ENCODE peak calls at places on chromosomes 16 and 17, in nine cellular contexts. K, G, O, X, F, Y, H, C and U are unnamed samples.

GRCh38 chr16:56645311-56645710 is 6.4 kb upstream of the MT1B start:
- DNase-seq in Y (no peak), G (no peak), X (no peak), C (no peak), F (no peak), O (no peak), K (no peak), H (no peak), U (no peak)

GRCh38 chr16:15506441-15506840 is 72.1 kb downstream of the BMERB1 start:
- DNase-seq in F (no peak), X (no peak), Y (no peak), K (no peak), H (no peak), G (no peak), C (no peak), O (no peak), U (no peak)

GRCh38 chr17:19268611-19269010 is 31.4 kb downstream of the EPN2 start:
- DNase-seq in G (no peak), H (peak), X (no peak), F (no peak), Y (no peak), C (no peak), K (no peak), O (no peak), U (no peak)

GRCh38 chr16:47732806-47733150 is 271.6 kb downstream of the PHKB start:
- DNase-seq in X (no peak), C (no peak), G (peak), O (no peak), H (no peak), F (no peak), K (no peak), Y (peak), U (no peak)

GRCh38 chr16:80347900-80348299 is 192.9 kb upstream of the DYNLRB2 start:
- DNase-seq in F (no peak), O (no peak), X (peak), C (no peak), G (no peak), Y (no peak), K (no peak), H (peak), U (peak)

GRCh38 chr16:87549627-87550509 is 52.4 kb upstream of the JPH3 start:
- DNase-seq in F (no peak), C (no peak), H (no peak), G (no peak), X (no peak), K (no peak), O (no peak), Y (no peak), U (no peak)

GRCh38 chr16:70470927-70471341 is 16.5 kb downstream of the FCSK start:
- DNase-seq in O (no peak), H (peak), C (no peak), K (no peak), X (peak), Y (peak), G (peak), F (no peak), U (peak)

GRCh38 chr17:42519546-42520444 is 16.2 kb upstream of the NAGLU start:
- DNase-seq in G (peak), F (peak), C (no peak), O (no peak), X (peak), K (peak), Y (peak), H (peak), U (peak)

GRCh38 chr17:21345236-21345635 is 30.9 kb upstream of the KCNJ12 start:
- DNase-seq in H (no peak), Y (no peak), C (no peak), K (peak), G (no peak), F (peak), O (no peak), X (no peak), U (peak)

GRCh38 chr16:59754854-59755253 is 1020.7 kb upstream of the GOT2 start:
- DNase-seq in X (no peak), C (no peak), Y (no peak), H (peak), O (no peak), K (no peak), F (no peak), G (no peak), U (no peak)

GRCh38 chr17:40443988-40444899 is 994 bp downstream of the IGFBP4 start:
- DNase-seq in Y (no peak), K (no peak), G (peak), X (no peak), O (peak), H (no peak), F (no peak), C (no peak), U (no peak)
- TF ChIP-seq POLR2A in Y (no peak), K (no peak), G (peak), X (no peak), O (no peak), H (no peak), F (no peak), C (no peak), U (no peak)

DNA sequence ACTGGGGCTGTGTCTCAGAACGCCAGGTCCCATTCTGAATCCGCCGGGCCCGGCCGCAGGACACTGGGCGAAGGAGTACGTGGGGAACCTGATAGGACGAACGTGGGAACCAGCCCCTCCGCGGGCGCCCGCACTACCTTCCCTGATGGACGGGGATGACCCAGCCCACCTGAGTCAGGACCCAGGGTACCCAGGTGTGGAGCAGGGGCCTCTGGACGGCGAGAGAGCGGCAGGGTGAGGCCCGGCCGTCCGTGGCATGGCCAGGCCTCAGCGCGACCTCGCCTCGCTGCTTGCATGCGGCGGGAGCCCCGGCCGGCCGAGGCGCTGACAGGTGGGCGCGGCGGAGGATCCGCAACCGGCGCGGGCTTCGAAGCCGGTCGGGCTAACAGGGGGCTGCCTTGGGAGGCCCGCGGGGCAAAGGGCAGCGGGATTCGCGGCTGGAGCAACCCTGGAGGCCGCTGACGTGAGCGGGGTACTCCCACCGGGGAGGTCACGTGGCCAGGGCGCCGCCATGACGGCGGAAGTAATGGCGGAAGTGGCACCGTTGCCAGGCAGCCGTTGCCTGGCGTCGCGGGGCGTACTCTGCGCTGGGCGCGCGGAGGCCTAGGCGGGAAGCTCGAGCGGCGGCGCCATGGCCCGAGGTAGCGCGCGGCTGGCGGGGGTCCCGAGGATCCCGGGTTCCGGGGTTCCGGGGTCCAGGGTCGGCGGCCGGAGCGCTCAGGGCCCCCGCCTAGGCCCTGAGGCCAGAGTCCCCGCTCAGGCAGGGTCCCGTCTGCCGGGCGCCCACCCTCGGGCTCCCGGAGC is at the start of gene WDR90:
- DNase-seq in F (peak), C (peak), Y (peak), K (peak), H (peak), G (peak), O (peak), X (peak), U (peak)
- TF ChIP-seq POLR2A in F (no peak), C (no peak), Y (peak), K (peak), H (peak), G (peak), O (peak), X (no peak), U (peak)

DNA sequence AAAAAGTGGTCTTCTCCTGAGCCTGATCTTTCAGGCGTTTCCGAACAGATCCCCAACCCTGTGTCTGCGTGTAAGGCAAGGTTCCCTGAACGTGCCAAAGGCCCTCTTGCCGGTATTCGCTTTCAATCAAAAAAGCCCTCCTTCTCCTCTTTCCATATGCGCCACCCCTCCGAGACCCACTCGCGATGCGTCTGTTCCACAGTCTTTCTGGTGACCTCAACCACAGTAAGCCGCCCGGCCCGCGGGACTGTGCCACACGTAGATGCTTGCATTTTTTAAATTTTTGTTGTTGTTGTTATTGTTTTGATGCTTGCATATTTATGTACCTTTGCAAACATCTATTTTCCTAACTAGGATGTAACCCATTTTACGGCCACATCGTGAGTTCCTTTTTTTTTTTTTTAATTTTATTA is 607 bp upstream of the PRPSAP1 start:
- DNase-seq in F (no peak), K (peak), X (no peak), H (peak), C (no peak), Y (no peak), G (no peak), O (no peak), U (peak)
- TF ChIP-seq POLR2A in F (no peak), K (no peak), X (no peak), H (no peak), C (no peak), Y (no peak), G (no peak), O (no peak), U (no peak)

GRCh38 chr17:74433421-74434121 is 1.7 kb downstream of the GPRC5C start:
- DNase-seq in F (no peak), G (no peak), Y (no peak), K (no peak), C (no peak), X (peak), H (peak), O (no peak), U (no peak)
- TF ChIP-seq POLR2A in F (no peak), G (no peak), Y (no peak), K (no peak), C (no peak), X (no peak), H (peak), O (no peak), U (no peak)

DNA sequence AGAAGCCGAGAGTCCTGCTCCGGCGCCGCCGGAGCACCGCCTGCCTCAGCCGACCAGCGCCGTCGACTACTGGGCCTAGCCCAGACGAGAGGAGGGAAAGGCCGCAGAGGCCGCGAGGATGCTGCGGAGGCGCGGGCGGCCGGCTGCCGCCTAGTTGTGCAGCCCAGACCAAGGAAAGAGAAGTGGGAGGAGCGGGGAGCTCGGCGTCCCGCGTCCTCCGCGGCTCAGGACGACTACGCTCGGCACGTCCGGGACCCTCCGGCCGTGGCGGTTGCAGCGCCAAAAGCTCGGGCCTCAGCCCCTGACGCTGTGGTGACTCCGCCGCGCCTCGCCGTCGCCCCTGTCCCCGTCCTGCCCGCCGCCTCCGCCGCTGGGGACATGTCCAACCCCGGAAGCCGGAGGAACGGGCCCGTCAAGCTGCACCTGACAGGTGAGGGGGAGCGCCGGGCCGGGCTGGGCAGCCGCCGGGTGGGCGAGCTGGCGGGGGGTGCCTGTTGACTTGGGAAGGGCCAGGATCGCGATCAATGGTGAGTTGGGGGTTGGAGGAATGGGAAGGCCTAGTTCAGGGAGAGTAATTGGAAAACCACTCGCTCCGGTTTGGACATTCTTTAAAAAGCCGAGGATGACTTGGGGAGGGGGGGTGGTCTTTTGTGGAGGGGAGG is 37.7 kb downstream of the RNF135 start:
- DNase-seq in Y (no peak), H (peak), F (peak), X (peak), O (peak), C (no peak), G (peak), K (peak), U (peak)
- TF ChIP-seq POLR2A in Y (no peak), H (peak), F (no peak), X (no peak), O (no peak), C (no peak), G (no peak), K (no peak), U (no peak)

GRCh38 chr17:2053380-2054261 is 1.3 kb upstream of the HIC1 start:
- DNase-seq in G (peak), K (peak), F (peak), Y (no peak), C (no peak), O (peak), H (peak), X (peak), U (peak)

GRCh38 chr17:2055494-2056220 is 754 bp downstream of the HIC1 start:
- DNase-seq in O (peak), G (peak), F (no peak), Y (no peak), X (no peak), H (no peak), C (no peak), K (peak), U (no peak)

GRCh38 chr17:2056221-2057129 is 1.6 kb downstream of the HIC1 start:
- DNase-seq in Y (no peak), X (no peak), O (no peak), F (no peak), C (no peak), H (peak), K (peak), G (peak), U (no peak)

GRCh38 chr17:2054262-2054739 is 602 bp upstream of the HIC1 start:
- DNase-seq in X (no peak), G (peak), C (no peak), O (peak), Y (no peak), K (peak), H (no peak), F (peak), U (peak)

GRCh38 chr17:2054740-2055493 is at the start of gene HIC1:
- DNase-seq in G (peak), C (no peak), F (peak), X (peak), Y (peak), K (peak), O (peak), H (peak), U (peak)
- TF ChIP-seq POLR2A in G (peak), C (no peak), F (no peak), X (no peak), Y (peak), K (no peak), O (no peak), H (no peak), U (peak)

GRCh38 chr17:45225964-45226530 is 4.4 kb downstream of the FMNL1 start:
- DNase-seq in F (peak), K (peak), O (peak), G (no peak), Y (no peak), X (peak), C (peak), H (peak), U (peak)
- TF ChIP-seq POLR2A in F (no peak), K (peak), O (peak), G (no peak), Y (no peak), X (no peak), C (no peak), H (no peak), U (no peak)

GRCh38 chr17:78120971-78121800 is 7.4 kb downstream of the TMC6 start:
- DNase-seq in C (no peak), Y (no peak), H (no peak), X (no peak), O (peak), K (peak), F (no peak), G (no peak), U (no peak)

GRCh38 chr17:78116411-78116810 is 12.1 kb downstream of the TMC6 start:
- DNase-seq in K (no peak), H (no peak), O (no peak), C (no peak), F (no peak), G (no peak), Y (no peak), X (no peak), U (no peak)

GRCh38 chr17:78117027-78117981 is 11.3 kb downstream of the TMC6 start:
- DNase-seq in X (peak), G (no peak), C (no peak), H (peak), K (peak), Y (no peak), F (no peak), O (no peak), U (no peak)

GRCh38 chr17:78120537-78120936 is 8.0 kb downstream of the TMC6 start:
- DNase-seq in C (no peak), H (no peak), K (peak), O (no peak), Y (no peak), G (no peak), X (no peak), F (no peak), U (no peak)

DNA sequence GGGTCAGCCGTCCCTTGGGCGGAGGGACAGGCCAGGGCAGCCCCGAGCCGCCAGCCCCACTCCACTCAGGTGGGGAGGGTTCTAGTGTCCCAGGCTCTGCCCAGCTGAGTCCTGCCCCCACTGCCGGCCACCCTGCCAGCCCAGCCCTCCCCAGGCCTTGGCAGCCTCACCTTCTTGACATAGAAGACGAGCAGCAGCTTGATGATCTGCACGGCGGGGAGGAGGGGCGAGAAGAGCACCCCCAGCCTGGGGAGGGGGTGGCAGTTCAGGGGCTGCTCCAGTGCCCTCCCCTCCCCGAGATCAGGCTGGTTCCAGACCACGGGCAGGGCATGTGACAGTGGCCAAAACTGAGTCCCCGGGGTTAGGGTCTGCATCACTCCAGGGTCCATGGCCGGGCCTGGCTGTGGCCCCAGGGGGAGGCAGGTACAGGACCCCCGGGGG is 9.7 kb downstream of the TMC6 start:
- DNase-seq in X (no peak), C (no peak), G (no peak), O (no peak), K (no peak), F (no peak), Y (no peak), H (no peak), U (no peak)
- TF ChIP-seq POLR2A in X (no peak), C (no peak), G (no peak), O (no peak), K (no peak), F (no peak), Y (no peak), H (no peak), U (no peak)